ENCODE peak calls at places on chromosomes 2 and 18, in ten cellular contexts. V, C, K, P, B, O, J, D, R and U are unnamed samples.

GRCh38 chr18:59517446-59518171 is 158.5 kb upstream of the LMAN1 start:
- DNase-seq in V (no peak), C (no peak), K (peak; percentile 22), P (no peak), B (no peak), O (no peak), J (no peak), D (no peak), R (no peak), U (peak; percentile 37)

GRCh38 chr2:227855440-227855839 is 16.0 kb upstream of the DAW1 start:
- DNase-seq in V (no peak), C (no peak), K (no peak), P (no peak), B (no peak), O (no peak), J (no peak), D (no peak), R (no peak), U (no peak)

GRCh38 chr2:193428336-193428818 is 1233.6 kb upstream of the TMEFF2 start:
- DNase-seq in V (no peak), C (no peak), K (no peak), P (no peak), B (no peak), O (no peak), J (no peak), D (peak; percentile 63), R (no peak), U (no peak)

GRCh38 chr18:9790261-9790660 is 82.2 kb downstream of the RAB31 start:
- DNase-seq in V (no peak), C (peak; percentile 81), K (no peak), P (no peak), B (no peak), O (peak; percentile 49), J (no peak), D (no peak), R (no peak), U (no peak)

GRCh38 chr2:18544171-18544570 is 16.3 kb downstream of the RDH14 start:
- DNase-seq in V (no peak), C (no peak), K (no peak), P (no peak), B (peak; percentile 12), O (no peak), J (no peak), D (no peak), R (no peak), U (no peak)

GRCh38 chr2:240355001-240355891 is 80.2 kb upstream of the GPC1 start:
- DNase-seq in V (no peak), C (no peak), K (peak; percentile 36), P (no peak), B (no peak), O (no peak), J (peak; percentile 67), D (no peak), R (peak; percentile 52), U (peak; percentile 48)

GRCh38 chr2:111071480-111072143 is 49.1 kb upstream of the BCL2L11 start:
- DNase-seq in V (no peak), C (no peak), K (peak; percentile 80), P (no peak), B (peak; percentile 60), O (no peak), J (peak; percentile 82), D (peak; percentile 12), R (no peak), U (peak; percentile 60)

GRCh38 chr2:288743-289361 is 961 bp upstream of the ALKAL2 start:
- DNase-seq in V (no peak), C (no peak), K (no peak), P (peak; percentile 43), B (no peak), O (peak; percentile 89), J (no peak), D (no peak), R (no peak), U (no peak)

GRCh38 chr2:223995569-223995968 is 38.3 kb downstream of the MRPL44 start:
- DNase-seq in V (no peak), C (no peak), K (peak; percentile 62), P (no peak), B (peak; percentile 71), O (no peak), J (peak; percentile 75), D (peak; percentile 29), R (no peak), U (peak; percentile 82)

GRCh38 chr2:164014068-164014577 is 278.3 kb upstream of the FIGN start:
- DNase-seq in V (no peak), C (no peak), K (peak; percentile 32), P (no peak), B (peak; percentile 13), O (no peak), J (peak; percentile 8), D (no peak), R (no peak), U (no peak)

GRCh38 chr18:159037-159652 is 788 bp downstream of the USP14 start:
- DNase-seq in V (no peak), C (no peak), K (no peak), P (no peak), B (peak; percentile 6), O (no peak), J (peak; percentile 11), D (peak; percentile 18), R (no peak), U (peak; percentile 19)

GRCh38 chr2:104849618-104850097 is 4.3 kb upstream of the POU3F3 start:
- DNase-seq in V (no peak), C (no peak), K (peak; percentile 83), P (no peak), B (peak; percentile 60), O (peak; percentile 61), J (peak; percentile 62), D (peak; percentile 66), R (no peak), U (peak; percentile 52)

GRCh38 chr18:58669731-58670379 is 1.4 kb upstream of the MALT1 start:
- DNase-seq in V (no peak), C (no peak), K (peak; percentile 82), P (no peak), B (peak; percentile 25), O (no peak), J (peak; percentile 25), D (peak; percentile 66), R (no peak), U (peak; percentile 23)

GRCh38 chr2:160652236-160652635 is 158.6 kb upstream of the RBMS1 start:
- DNase-seq in V (no peak), C (no peak), K (no peak), P (no peak), B (peak; percentile 24), O (no peak), J (no peak), D (no peak), R (no peak), U (peak; percentile 26)

GRCh38 chr2:55049794-55050132 is 488 bp downstream of the RTN4 start:
- DNase-seq in V (no peak), C (no peak), K (no peak), P (no peak), B (no peak), O (peak; percentile 33), J (no peak), D (peak; percentile 31), R (peak; percentile 74), U (no peak)
- H3K4me3 ChIP-seq in V (peak overlapping the region; percentile 85), C (peak overlapping the region; percentile 80), K (peak overlapping the region; percentile 100), P (peak overlapping the region; percentile 81), B (peak overlapping the region; percentile 91), O (peak overlapping the region; percentile 99), J (peak overlapping the region; percentile 100), D (peak overlapping the region; percentile 95), R (peak overlapping the region; percentile 98), U (peak overlapping the region; percentile 100)

GRCh38 chr18:12990977-12991838 is at the start of gene CEP192:
- DNase-seq in V (peak; percentile 99), C (peak; percentile 97), K (peak; percentile 99), P (peak; percentile 97), B (peak; percentile 98), O (peak; percentile 98), J (peak; percentile 99), D (peak; percentile 98), R (peak; percentile 98), U (peak; percentile 99)
- TF ChIP-seq CTCF in V (no peak), C (no peak), K (no peak), P (peak; percentile 14), B (no peak), O (no peak), J (no peak), D (no peak), R (no peak), U (peak; percentile 5)

GRCh38 chr18:36692331-36692730 is 136.5 kb downstream of the TPGS2 start:
- DNase-seq in V (no peak), C (no peak), K (peak; percentile 68), P (no peak), B (peak; percentile 93), O (no peak), J (peak; percentile 44), D (no peak), R (no peak), U (peak; percentile 13)
- H3K4me3 ChIP-seq in V (no peak overlapping the region), C (no peak overlapping the region), K (no peak overlapping the region), P (no peak overlapping the region), B (no peak overlapping the region), O (no peak overlapping the region), J (no peak overlapping the region), D (no peak overlapping the region), R (no peak overlapping the region), U (no peak overlapping the region)

GRCh38 chr2:237433920-237434319 is 20.0 kb upstream of the COL6A3 start:
- DNase-seq in V (no peak), C (no peak), K (no peak), P (no peak), B (no peak), O (no peak), J (no peak), D (no peak), R (peak; percentile 59), U (no peak)

GRCh38 chr2:237437566-237437965 is 23.6 kb upstream of the COL6A3 start:
- DNase-seq in V (no peak), C (no peak), K (no peak), P (no peak), B (no peak), O (no peak), J (no peak), D (no peak), R (peak; percentile 61), U (no peak)

GRCh38 chr2:237434916-237435315 is 21.0 kb upstream of the COL6A3 start:
- DNase-seq in V (no peak), C (no peak), K (peak; percentile 85), P (peak; percentile 68), B (peak; percentile 76), O (no peak), J (no peak), D (no peak), R (peak; percentile 52), U (peak; percentile 89)

GRCh38 chr2:237438082-237438925 is 24.3 kb upstream of the COL6A3 start:
- DNase-seq in V (no peak), C (peak; percentile 52), K (no peak), P (no peak), B (no peak), O (no peak), J (no peak), D (no peak), R (peak; percentile 46), U (no peak)

DNA sequence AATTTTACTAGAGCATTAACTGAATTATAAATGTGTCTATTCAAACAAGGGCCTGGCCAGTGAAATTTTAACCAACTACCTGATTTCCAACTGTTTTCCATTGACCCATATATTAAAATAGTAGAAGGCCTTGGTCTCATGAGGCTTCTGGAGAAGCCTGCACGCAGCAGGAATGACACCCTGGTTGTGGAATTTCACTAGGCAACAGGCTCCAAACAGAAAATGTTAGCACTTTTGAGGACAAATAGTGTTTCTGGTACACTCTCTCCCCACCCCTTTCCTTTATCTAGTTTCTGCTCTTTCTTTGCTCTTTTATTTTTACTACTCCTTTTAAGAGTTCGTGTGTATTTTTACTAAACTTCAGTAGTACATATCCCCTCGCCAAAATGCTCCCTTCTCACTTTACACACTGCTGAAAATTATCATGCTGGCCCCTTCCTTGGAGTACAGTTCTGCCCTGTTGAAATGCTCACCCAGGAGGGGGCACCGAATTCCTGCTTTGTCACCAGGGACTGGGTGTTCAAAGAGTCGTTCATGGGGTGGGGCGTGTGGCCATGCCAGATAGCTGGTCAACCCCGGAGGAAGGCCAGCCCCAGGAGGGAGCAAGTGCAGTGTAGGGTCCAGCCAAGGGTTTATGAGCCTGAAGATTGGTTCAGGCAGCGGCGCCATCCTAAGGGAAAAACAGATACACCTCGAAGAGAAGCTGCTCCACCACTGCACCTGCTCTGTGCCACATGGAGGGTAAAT is 22.1 kb upstream of the COL6A3 start:
- DNase-seq in V (no peak), C (no peak), K (peak; percentile 94), P (peak; percentile 68), B (peak; percentile 90), O (no peak), J (peak; percentile 53), D (peak; percentile 23), R (peak; percentile 67), U (peak; percentile 86)
- TF ChIP-seq CTCF in V (no peak), C (no peak), K (no peak), P (no peak), B (no peak), O (no peak), J (no peak), D (no peak), R (no peak), U (no peak)